ENCODE peak calls at places on chromosomes 2 and 18, in four cellular contexts. W is A549, S is GM12878, Q is K562. Y is an unnamed sample.

GRCh38 chr18:9861157-9861556 is 24.6 kb upstream of the TXNDC2 start:
- DNase-seq in Q (no peak), W (no peak), S (peak), Y (no peak)

GRCh38 chr2:111670776-111671175 is 213.2 kb downstream of the ANAPC1 start:
- DNase-seq in W (no peak), S (no peak), Q (no peak), Y (no peak)

GRCh38 chr2:55232863-55233657 is 572 bp downstream of the RPS27A start:
- DNase-seq in Q (peak), S (no peak), W (peak), Y (no peak)

GRCh38 chr2:95291222-95291621 is 5.9 kb upstream of the KCNIP3 start:
- DNase-seq in Q (no peak), W (no peak), S (no peak), Y (no peak)

GRCh38 chr2:26535663-26536275 is 57.8 kb upstream of the OTOF start:
- DNase-seq in Q (no peak), W (no peak), S (no peak), Y (no peak)

GRCh38 chr18:42114310-42114943 is 159.4 kb downstream of the PIK3C3 start:
- DNase-seq in W (peak), Q (peak), S (peak), Y (peak)

GRCh38 chr2:238865744-238866355 is 18.0 kb downstream of the TWIST2 start:
- DNase-seq in W (no peak), S (no peak), Q (no peak), Y (no peak)

GRCh38 chr18:76791642-76792041 is 30.7 kb upstream of the ZNF236 start:
- DNase-seq in Q (no peak), W (peak), S (no peak), Y (no peak)

GRCh38 chr2:183078163-183078466 is 432 bp upstream of the DUSP19 start:
- DNase-seq in W (no peak), Q (no peak), S (no peak), Y (no peak)

GRCh38 chr2:201180010-201180409 is 2.9 kb upstream of the CASP10 start:
- DNase-seq in S (no peak), W (peak), Q (no peak), Y (peak)

GRCh38 chr2:98346259-98347236 is at the start of gene CNGA3:
- DNase-seq in S (no peak), W (no peak), Q (peak), Y (no peak)

GRCh38 chr18:74625157-74625556 is 27.5 kb downstream of the ZNF407 start:
- DNase-seq in S (no peak), W (no peak), Q (no peak), Y (no peak)

GRCh38 chr2:57105694-57106093 is 921.9 kb downstream of the CCDC85A start:
- DNase-seq in S (no peak), W (no peak), Q (no peak), Y (no peak)

GRCh38 chr2:5479265-5479928 is 212.8 kb upstream of the SOX11 start:
- DNase-seq in S (no peak), Q (no peak), W (no peak), Y (no peak)

GRCh38 chr2:189327879-189328351 is 113.4 kb upstream of the WDR75 start:
- DNase-seq in S (no peak), W (no peak), Q (no peak), Y (no peak)

GRCh38 chr18:22999212-22999611 is 66.1 kb downstream of the RBBP8 start:
- DNase-seq in W (no peak), Q (no peak), S (no peak), Y (no peak)

GRCh38 chr2:235669269-235669831 is 175.5 kb downstream of the AGAP1 start:
- DNase-seq in Q (no peak), S (no peak), W (peak), Y (peak)

GRCh38 chr2:112814278-112814677 is 22.3 kb downstream of the IL1B start:
- DNase-seq in S (no peak), W (no peak), Q (no peak), Y (peak)

GRCh38 chr2:111900859-111901258 is 2.5 kb downstream of the MERTK start:
- DNase-seq in W (peak), Q (peak), S (no peak), Y (peak)

GRCh38 chr18:72637319-72638113 is 93.4 kb upstream of the CBLN2 start:
- DNase-seq in S (no peak), W (no peak), Q (no peak), Y (no peak)

GRCh38 chr2:113282747-113283533 is 4.2 kb upstream of the PAX8 start:
- DNase-seq in Q (peak), W (peak), S (no peak), Y (peak)

GRCh38 chr2:106970471-106971261 is 84.7 kb upstream of the ST6GAL2 start:
- DNase-seq in Q (no peak), S (no peak), W (peak), Y (no peak)

GRCh38 chr2:30356061-30356460 is 91.0 kb upstream of the LCLAT1 start:
- DNase-seq in W (no peak), S (no peak), Q (no peak), Y (no peak)

GRCh38 chr18:57859314-57859713 is 56.2 kb upstream of the ATP8B1 start:
- DNase-seq in W (peak), S (no peak), Q (peak), Y (peak)

GRCh38 chr2:19944205-19944845 is 42.5 kb upstream of the TTC32 start:
- DNase-seq in W (no peak), Q (no peak), S (no peak), Y (no peak)

GRCh38 chr2:129812071-129812470 is 167.4 kb upstream of the RAB6C start:
- DNase-seq in Q (no peak), S (peak), W (no peak), Y (peak)

GRCh38 chr2:628651-629050 is 48.6 kb downstream of the TMEM18 start:
- DNase-seq in Q (no peak), W (peak), S (no peak), Y (no peak)

GRCh38 chr2:101946372-101946771 is 45.4 kb upstream of the IL1R2 start:
- DNase-seq in Q (no peak), W (no peak), S (no peak), Y (no peak)

GRCh38 chr18:22177496-22177866 is 8.1 kb downstream of the GATA6 start:
- DNase-seq in W (no peak), S (no peak), Q (no peak), Y (no peak)

GRCh38 chr2:81835318-81836000 is 1530.9 kb upstream of the LRRTM1 start:
- DNase-seq in W (no peak), S (no peak), Q (no peak), Y (no peak)

GRCh38 chr2:175251425-175252041 is 70.0 kb upstream of the ATP5MC3 start:
- DNase-seq in W (peak), S (no peak), Q (peak), Y (peak)

DNA sequence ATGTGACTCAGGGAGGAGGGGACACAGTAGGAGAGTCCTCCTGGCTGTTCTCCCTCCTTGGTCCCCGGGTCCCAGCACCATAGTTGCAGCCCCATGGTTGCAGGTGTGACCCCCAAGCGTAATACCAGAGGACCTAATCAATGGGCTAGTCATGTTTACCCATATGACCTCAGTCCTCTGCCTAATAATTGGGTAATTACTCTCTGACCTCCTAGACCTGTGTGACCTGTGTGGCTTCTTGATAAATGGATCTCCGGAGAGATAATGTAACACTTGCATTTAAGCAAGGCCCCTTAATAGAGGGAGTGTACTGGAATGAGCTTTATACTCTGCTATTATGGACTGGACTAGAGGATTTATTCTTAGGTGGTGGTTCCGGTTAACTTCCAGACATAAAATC is 32.2 kb upstream of the GMCL1 start:
- DNase-seq in S (no peak), W (no peak), Q (no peak), Y (no peak)
- TF ChIP-seq SMC3 in S (no peak), W (no peak), Q (no peak), Y (no peak)

GRCh38 chr2:181962142-181962541 is 23.5 kb upstream of the PPP1R1C start:
- DNase-seq in W (no peak), Q (no peak), S (no peak), Y (no peak)
- TF ChIP-seq CHD4 in W (no peak), Q (no peak), S (no peak), Y (no peak)

DNA sequence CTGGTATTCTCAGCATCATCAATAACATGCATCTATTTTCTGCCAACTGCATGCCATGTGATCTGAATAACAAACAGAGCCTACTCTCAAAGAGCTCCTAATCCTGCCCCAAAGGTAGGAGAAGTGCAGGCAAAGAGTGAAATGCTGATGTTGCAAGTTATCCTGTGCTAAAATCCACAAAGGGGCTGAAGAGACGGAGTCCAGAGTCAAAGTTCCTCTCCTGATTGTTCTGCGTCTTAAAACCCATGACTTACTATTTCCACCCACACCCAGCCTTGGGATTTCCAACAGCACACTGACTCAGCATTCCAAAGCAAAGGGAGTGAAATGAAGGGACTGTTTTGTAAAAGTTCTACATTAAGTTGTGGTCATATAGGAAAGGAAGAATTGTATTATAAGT is 13.6 kb upstream of the DAPL1 start:
- DNase-seq in S (no peak), W (peak), Q (no peak), Y (no peak)
- TF ChIP-seq SMC3 in S (no peak), W (no peak), Q (no peak), Y (no peak)

GRCh38 chr2:11344956-11345671 is 678 bp upstream of the ROCK2 start:
- DNase-seq in S (no peak), W (peak), Q (peak), Y (peak)
- TF ChIP-seq CHD4 in S (no peak), W (no peak), Q (no peak), Y (no peak)

GRCh38 chr2:99425022-99425421 is 64.8 kb downstream of the REV1 start:
- DNase-seq in S (no peak), Q (no peak), W (no peak), Y (no peak)

GRCh38 chr2:99431587-99432275 is 58.1 kb downstream of the REV1 start:
- DNase-seq in S (no peak), Q (no peak), W (no peak), Y (no peak)

GRCh38 chr2:99430614-99431258 is 59.1 kb downstream of the REV1 start:
- DNase-seq in S (no peak), W (no peak), Q (no peak), Y (no peak)
- TF ChIP-seq SMC3 in S (no peak), W (no peak), Q (no peak), Y (no peak)

GRCh38 chr2:25252291-25253152 is 84.1 kb upstream of the POMC start:
- DNase-seq in Q (peak), S (no peak), W (peak), Y (peak)

GRCh38 chr2:25251032-25251460 is 82.7 kb upstream of the POMC start:
- DNase-seq in S (no peak), Q (no peak), W (no peak), Y (no peak)

GRCh38 chr2:25250331-25251031 is 82.1 kb upstream of the POMC start:
- DNase-seq in S (no peak), Q (peak), W (no peak), Y (no peak)

GRCh38 chr2:25253153-25253617 is 84.8 kb upstream of the POMC start:
- DNase-seq in W (no peak), S (no peak), Q (no peak), Y (no peak)

DNA sequence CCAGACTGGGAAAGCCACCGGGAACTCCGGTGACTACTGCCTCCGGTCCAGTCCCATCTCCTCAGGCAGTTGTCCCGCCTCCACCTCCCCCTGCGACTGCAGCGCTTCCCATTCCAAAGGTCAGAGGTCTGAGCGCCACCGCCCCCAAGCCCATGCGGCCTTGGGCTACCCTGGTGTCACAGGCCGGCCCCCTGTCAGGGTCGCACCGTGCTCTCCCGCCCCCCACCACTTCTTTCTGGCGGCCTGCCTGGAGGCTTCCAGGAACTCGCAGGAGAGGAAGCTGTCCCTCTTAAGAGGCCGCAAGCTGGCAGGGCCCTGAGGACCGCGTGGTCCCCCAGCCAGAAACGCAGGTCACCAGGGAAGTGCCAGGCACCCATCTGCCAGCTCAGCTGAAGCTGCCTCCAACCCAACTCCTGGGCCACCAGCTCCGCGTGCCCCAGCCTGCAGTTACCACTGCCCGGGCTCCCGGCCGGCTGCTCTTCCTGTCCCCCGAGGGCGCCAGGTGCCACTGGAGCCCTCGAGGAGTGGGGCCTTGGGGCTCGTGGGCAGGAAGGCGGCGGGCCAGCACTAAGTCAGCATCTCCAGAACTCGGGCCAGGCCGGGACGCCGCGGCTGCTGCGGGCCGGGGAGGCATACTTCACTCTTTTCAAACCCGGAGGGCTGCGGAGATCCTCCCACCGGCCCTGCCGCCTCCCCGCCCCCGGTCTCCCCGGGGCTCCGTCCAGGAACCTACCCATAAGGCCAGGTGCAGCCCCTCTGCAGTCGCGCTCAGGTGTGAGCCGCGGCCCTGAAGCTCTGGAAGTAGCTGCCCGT is 83.3 kb upstream of the POMC start:
- DNase-seq in Q (peak), S (no peak), W (peak), Y (peak)
- TF ChIP-seq CHD4 in Q (no peak), S (no peak), W (no peak), Y (no peak)

GRCh38 chr2:173076557-173077345 is 1.1 kb downstream of the MAP3K20 start:
- DNase-seq in Q (peak), S (peak), W (peak), Y (no peak)
- TF ChIP-seq SMC3 in Q (no peak), S (no peak), W (no peak), Y (no peak)

GRCh38 chr18:51195602-51196115 is 1.8 kb downstream of the MEX3C start:
- DNase-seq in W (peak), Q (peak), S (no peak), Y (peak)
- TF ChIP-seq CHD4 in W (no peak), Q (no peak), S (no peak), Y (no peak)

GRCh38 chr2:232351686-232352510 is 26.7 kb upstream of the ALPP start:
- DNase-seq in Q (no peak), W (no peak), S (no peak), Y (no peak)

GRCh38 chr2:232354069-232354468 is 24.5 kb upstream of the ALPP start:
- DNase-seq in Q (no peak), W (no peak), S (no peak), Y (no peak)

GRCh38 chr2:232352511-232353091 is 25.9 kb upstream of the ALPP start:
- DNase-seq in S (no peak), W (no peak), Q (no peak), Y (no peak)

GRCh38 chr2:232353096-232353495 is 25.5 kb upstream of the ALPP start:
- DNase-seq in S (no peak), Q (no peak), W (no peak), Y (no peak)

GRCh38 chr2:232353660-232354059 is 24.9 kb upstream of the ALPP start:
- DNase-seq in W (no peak), S (no peak), Q (no peak), Y (no peak)
- TF ChIP-seq SMC3 in W (no peak), S (no peak), Q (no peak), Y (no peak)